ENCODE peak calls at places on chromosomes 7 and 10, in four cellular contexts. B, U, D and V are unnamed samples.
A peak's percentile ranks its signal among the peaks of the same experiment; 100 is the strongest.

GRCh38 chr7:47690902-47691558 is 109.1 kb upstream of the TNS3 start:
- DNase-seq in B (no peak), U (peak; percentile 93), D (no peak), V (no peak)

GRCh38 chr10:9342865-9343450 is 1288.5 kb downstream of the GATA3 start:
- DNase-seq in B (no peak), U (no peak), D (no peak), V (no peak)

GRCh38 chr7:127946081-127946480 is 85.2 kb downstream of the LRRC4 start:
- DNase-seq in B (no peak), U (no peak), D (no peak), V (no peak)

GRCh38 chr7:29278362-29279070 is 83.9 kb downstream of the CHN2 start:
- DNase-seq in B (no peak), U (no peak), D (no peak), V (no peak)

GRCh38 chr7:129495987-129496386 is 6.3 kb upstream of the SMKR1 start:
- DNase-seq in B (no peak), U (no peak), D (no peak), V (no peak)

GRCh38 chr10:111297351-111297848 is 220.6 kb downstream of the ADRA2A start:
- DNase-seq in B (no peak), U (no peak), D (peak; percentile 83), V (no peak)

GRCh38 chr10:101829561-101830315 is 11.5 kb upstream of the OGA start:
- DNase-seq in B (no peak), U (no peak), D (no peak), V (no peak)

GRCh38 chr7:29360633-29361625 is 166.4 kb downstream of the CHN2 start:
- DNase-seq in B (no peak), U (no peak), D (peak; percentile 89), V (no peak)

GRCh38 chr10:6310977-6311376 is 108.2 kb downstream of the PFKFB3 start:
- DNase-seq in B (no peak), U (no peak), D (no peak), V (no peak)

GRCh38 chr7:12911053-12911452 is 223.6 kb downstream of the ARL4A start:
- DNase-seq in B (no peak), U (no peak), D (no peak), V (no peak)

GRCh38 chr7:127769696-127770400 is 117.9 kb downstream of the SND1 start:
- DNase-seq in B (no peak), U (no peak), D (no peak), V (no peak)

GRCh38 chr7:52431082-52431815 is 604.2 kb upstream of the POM121L12 start:
- DNase-seq in B (no peak), U (no peak), D (no peak), V (no peak)

GRCh38 chr7:47514367-47514766 is 67.5 kb downstream of the TNS3 start:
- DNase-seq in B (no peak), U (no peak), D (no peak), V (no peak)

GRCh38 chr7:127885843-127886242 is 145.4 kb downstream of the LRRC4 start:
- DNase-seq in B (peak; percentile 19), U (no peak), D (peak; percentile 66), V (peak; percentile 14)

GRCh38 chr10:73644015-73644743 is 2.9 kb upstream of the MYOZ1 start:
- DNase-seq in B (peak; percentile 19), U (peak; percentile 15), D (no peak), V (peak; percentile 9)

GRCh38 chr10:15333909-15334649 is 37.0 kb downstream of the FAM171A1 start:
- DNase-seq in B (no peak), U (no peak), D (no peak), V (no peak)

GRCh38 chr7:155864271-155864985 is 52.2 kb upstream of the SHH start:
- DNase-seq in B (no peak), U (no peak), D (peak; percentile 12), V (no peak)

GRCh38 chr7:116715087-116715486 is 43.1 kb downstream of the MET start:
- DNase-seq in B (no peak), U (no peak), D (no peak), V (no peak)

GRCh38 chr10:59880976-59881510 is 25.3 kb downstream of the CCDC6 start:
- DNase-seq in B (no peak), U (no peak), D (no peak), V (no peak)

GRCh38 chr10:78541528-78542470 is 508.1 kb downstream of the RPS24 start:
- DNase-seq in B (no peak), U (no peak), D (peak; percentile 88), V (no peak)

GRCh38 chr7:131501422-131501821 is 55.0 kb downstream of the PODXL start:
- DNase-seq in B (no peak), U (no peak), D (no peak), V (no peak)

GRCh38 chr7:38382627-38383026 is 109.2 kb upstream of the TARP start:
- DNase-seq in B (no peak), U (peak; percentile 20), D (no peak), V (no peak)

GRCh38 chr7:104552102-104552501 is 223.7 kb downstream of the LHFPL3 start:
- DNase-seq in B (no peak), U (no peak), D (peak; percentile 47), V (no peak)

GRCh38 chr7:93646538-93646937 is 72.0 kb upstream of the CALCR start:
- DNase-seq in B (no peak), U (no peak), D (no peak), V (no peak)

GRCh38 chr10:80275135-80275498 is 14.3 kb downstream of the MAT1A start:
- DNase-seq in B (no peak), U (no peak), D (no peak), V (no peak)

GRCh38 chr10:75137533-75138438 is 26.3 kb downstream of the SAMD8 start:
- DNase-seq in B (no peak), U (peak; percentile 58), D (no peak), V (no peak)

GRCh38 chr7:20030915-20031362 is 186.2 kb downstream of the MACC1 start:
- DNase-seq in B (no peak), U (peak; percentile 13), D (no peak), V (no peak)

GRCh38 chr10:113960617-113961260 is 82.9 kb upstream of the ADRB1 start:
- DNase-seq in B (no peak), U (no peak), D (no peak), V (no peak)

GRCh38 chr7:46859963-46860475 is 721.9 kb downstream of the TNS3 start:
- DNase-seq in B (no peak), U (no peak), D (no peak), V (peak; percentile 12)

GRCh38 chr7:37694208-37695080 is 10.9 kb downstream of the GPR141 start:
- DNase-seq in B (no peak), U (no peak), D (no peak), V (no peak)

GRCh38 chr7:2722591-2722990 is 34.6 kb downstream of the AMZ1 start:
- DNase-seq in B (no peak), U (no peak), D (no peak), V (peak; percentile 4)

GRCh38 chr7:44152971-44153947 is 12.1 kb upstream of the MYL7 start:
- DNase-seq in B (no peak), U (no peak), D (no peak), V (no peak)

GRCh38 chr10:30124706-30125105 is 65.3 kb upstream of the JCAD start:
- DNase-seq in B (no peak), U (no peak), D (no peak), V (no peak)

DNA sequence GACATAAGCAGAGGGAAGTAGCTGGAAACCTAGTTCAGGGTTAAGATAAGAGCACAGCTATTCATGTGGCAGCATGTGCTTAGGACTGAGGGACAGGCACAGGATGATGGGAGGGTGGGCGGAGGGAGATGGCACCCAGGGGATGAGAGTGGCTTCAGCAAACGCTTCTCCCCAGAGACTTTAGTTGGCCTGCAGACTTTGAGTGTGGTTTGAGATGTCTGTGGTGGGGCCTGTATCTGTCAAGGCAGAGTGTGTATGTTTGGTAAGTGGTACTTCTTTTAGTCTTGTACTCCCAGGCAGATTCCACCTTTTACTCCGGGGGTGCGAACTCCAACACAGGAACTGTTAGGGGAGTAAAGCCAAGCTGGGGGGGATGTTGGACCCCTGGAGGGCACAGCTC is 88.9 kb downstream of the WDFY4 start:
- DNase-seq in B (no peak), U (no peak), D (no peak), V (no peak)
- H3K36me3 ChIP-seq in B (no peaks in the 10 kb centered on the region), U (no peaks in the 10 kb centered on the region), D (no peaks in the 10 kb centered on the region), V (no peaks in the 10 kb centered on the region)

GRCh38 chr7:139603896-139604295 is 80.4 kb downstream of the CLEC2L start:
- DNase-seq in B (no peak), U (no peak), D (no peak), V (no peak)
- H3K36me3 ChIP-seq in B (peaks cover 34% of the 10 kb centered on the region), U (peaks cover 13% of the 10 kb centered on the region), D (peaks cover 56% of the 10 kb centered on the region), V (peaks cover 70% of the 10 kb centered on the region)

GRCh38 chr7:30915751-30916150 is 4.1 kb downstream of the AQP1 start:
- DNase-seq in B (no peak), U (no peak), D (no peak), V (no peak)

GRCh38 chr7:30914611-30915601 is 3.3 kb downstream of the AQP1 start:
- DNase-seq in B (peak; percentile 79), U (peak; percentile 43), D (peak; percentile 62), V (no peak)

GRCh38 chr7:30916767-30917166 is 5.1 kb downstream of the AQP1 start:
- DNase-seq in B (no peak), U (no peak), D (no peak), V (no peak)

GRCh38 chr7:30917216-30917893 is 5.7 kb downstream of the AQP1 start:
- DNase-seq in B (no peak), U (no peak), D (no peak), V (no peak)

DNA sequence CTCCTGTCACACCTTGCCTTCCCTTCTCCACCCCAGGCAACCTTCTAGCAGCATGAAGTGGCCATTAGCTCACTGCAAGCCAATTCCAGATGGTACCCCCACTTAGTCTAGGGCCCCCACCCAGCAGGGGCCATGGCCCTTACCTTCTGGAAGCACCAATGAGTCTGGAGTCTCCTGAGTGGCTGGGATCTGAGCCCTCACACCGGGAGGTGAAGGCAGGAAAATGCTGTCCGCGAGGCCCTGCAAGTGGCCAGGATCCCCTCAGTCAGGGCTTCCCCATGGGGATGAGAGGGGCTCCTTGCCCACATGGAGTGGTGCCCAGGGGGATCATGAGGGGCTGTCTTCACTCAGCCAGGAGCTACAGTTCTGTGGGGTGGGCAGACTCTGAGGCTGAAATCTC is 4.6 kb downstream of the AQP1 start:
- DNase-seq in B (no peak), U (no peak), D (no peak), V (no peak)
- H3K36me3 ChIP-seq in B (no peaks in the 10 kb centered on the region), U (no peaks in the 10 kb centered on the region), D (no peaks in the 10 kb centered on the region), V (no peaks in the 10 kb centered on the region)

GRCh38 chr10:125839176-125839575 is 15.8 kb downstream of the BCCIP start:
- DNase-seq in B (no peak), U (no peak), D (no peak), V (no peak)

GRCh38 chr10:125840406-125840805 is 17.1 kb downstream of the BCCIP start:
- DNase-seq in B (no peak), U (no peak), D (no peak), V (no peak)

GRCh38 chr10:125844673-125845300 is 21.4 kb downstream of the BCCIP start:
- DNase-seq in B (no peak), U (no peak), D (no peak), V (no peak)

GRCh38 chr10:125843603-125844329 is 20.4 kb downstream of the BCCIP start:
- DNase-seq in B (no peak), U (no peak), D (no peak), V (no peak)

GRCh38 chr10:125840955-125841354 is 17.6 kb downstream of the BCCIP start:
- DNase-seq in B (no peak), U (no peak), D (no peak), V (no peak)
- H3K36me3 ChIP-seq in B (peaks cover 43% of the 10 kb centered on the region), U (peaks cover 25% of the 10 kb centered on the region), D (peaks cover 59% of the 10 kb centered on the region), V (no peaks in the 10 kb centered on the region)

GRCh38 chr7:151566897-151567320 is 47.2 kb upstream of the RHEB start:
- DNase-seq in B (no peak), U (peak; percentile 68), D (peak; percentile 23), V (no peak)
- H3K36me3 ChIP-seq in B (peaks cover 27% of the 10 kb centered on the region), U (peaks cover 5% of the 10 kb centered on the region), D (peaks cover 72% of the 10 kb centered on the region), V (no peaks in the 10 kb centered on the region)